ENCODE peak calls at places on chromosomes 12 and 14, in four cellular contexts. D, K, P and H are unnamed samples.

GRCh38 chr12:48686037-48686595 is 4.1 kb upstream of the KANSL2 start:
- DNase-seq in D (no peak), K (no peak), P (no peak), H (no peak)

GRCh38 chr12:69988601-69989194 is 163.7 kb downstream of the MYRFL start:
- DNase-seq in P (no peak), K (no peak), D (no peak), H (no peak)

GRCh38 chr12:48199784-48200198 is 3.3 kb downstream of the OR10AD1 start:
- DNase-seq in D (no peak), K (no peak), P (no peak), H (no peak)

GRCh38 chr12:62319058-62319457 is 58.9 kb downstream of the USP15 start:
- DNase-seq in D (no peak), K (no peak), P (no peak), H (no peak)

GRCh38 chr12:119444462-119445044 is 110.0 kb downstream of the CCDC60 start:
- DNase-seq in K (peak), P (peak), D (peak), H (peak)

GRCh38 chr12:109387425-109388166 is 39.9 kb downstream of the MYO1H start:
- DNase-seq in K (peak), D (peak), P (peak), H (peak)

GRCh38 chr14:24231263-24232120 is 675 bp downstream of the NEDD8 start:
- DNase-seq in D (no peak), K (no peak), P (no peak), H (no peak)

GRCh38 chr12:63882844-63883243 is 38.3 kb downstream of the SRGAP1 start:
- DNase-seq in D (no peak), P (no peak), K (no peak), H (no peak)

GRCh38 chr12:33429468-33429867 is 10.2 kb downstream of the SYT10 start:
- DNase-seq in D (no peak), K (no peak), P (no peak), H (no peak)

DNA sequence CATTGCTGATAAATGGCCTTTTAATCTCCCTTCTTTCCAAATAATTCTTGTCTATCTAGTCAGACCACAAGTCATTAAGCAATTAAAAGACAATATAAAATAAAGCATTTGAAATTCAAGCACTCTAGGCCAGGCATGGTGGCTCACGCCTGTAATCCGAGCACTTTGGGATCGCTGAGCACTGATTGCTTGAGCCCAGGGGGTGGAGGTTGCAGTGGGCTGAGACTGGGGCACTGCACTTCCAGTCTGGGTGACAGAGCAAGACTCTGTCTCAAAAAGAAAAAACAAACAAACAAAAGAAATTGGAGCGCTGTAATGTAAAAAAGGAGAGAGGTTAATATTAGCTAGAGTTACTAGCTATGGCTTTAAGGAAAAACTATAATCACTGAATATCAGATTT is 30.5 kb upstream of the CSRP2 start:
- DNase-seq in P (no peak), D (no peak), K (no peak), H (no peak)
- TF ChIP-seq ZNF274 in P (no peak), D (no peak), K (no peak), H (no peak)

DNA sequence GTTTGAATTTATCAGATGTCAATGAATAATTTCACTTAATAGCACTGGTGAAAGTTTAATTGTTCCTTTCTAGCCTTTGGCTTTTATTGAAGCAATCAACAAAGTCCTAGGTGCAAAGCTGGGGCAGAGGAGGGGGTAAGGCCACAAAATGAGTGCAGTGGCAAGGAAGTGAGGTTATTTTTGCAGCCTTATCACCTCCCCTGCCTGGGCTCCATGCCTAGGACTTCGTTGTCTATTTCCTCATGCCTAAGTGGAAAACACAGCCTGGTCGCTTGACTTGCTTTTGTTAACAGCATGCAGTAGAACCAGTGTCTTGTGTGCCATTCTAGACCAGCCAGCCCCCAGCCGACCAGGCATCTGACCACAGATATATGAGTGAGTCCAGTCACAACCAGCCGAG is 156.6 kb downstream of the GLT1D1 start:
- DNase-seq in K (no peak), D (no peak), P (no peak), H (no peak)
- TF ChIP-seq ZNF274 in K (no peak), D (no peak), P (no peak), H (no peak)

DNA sequence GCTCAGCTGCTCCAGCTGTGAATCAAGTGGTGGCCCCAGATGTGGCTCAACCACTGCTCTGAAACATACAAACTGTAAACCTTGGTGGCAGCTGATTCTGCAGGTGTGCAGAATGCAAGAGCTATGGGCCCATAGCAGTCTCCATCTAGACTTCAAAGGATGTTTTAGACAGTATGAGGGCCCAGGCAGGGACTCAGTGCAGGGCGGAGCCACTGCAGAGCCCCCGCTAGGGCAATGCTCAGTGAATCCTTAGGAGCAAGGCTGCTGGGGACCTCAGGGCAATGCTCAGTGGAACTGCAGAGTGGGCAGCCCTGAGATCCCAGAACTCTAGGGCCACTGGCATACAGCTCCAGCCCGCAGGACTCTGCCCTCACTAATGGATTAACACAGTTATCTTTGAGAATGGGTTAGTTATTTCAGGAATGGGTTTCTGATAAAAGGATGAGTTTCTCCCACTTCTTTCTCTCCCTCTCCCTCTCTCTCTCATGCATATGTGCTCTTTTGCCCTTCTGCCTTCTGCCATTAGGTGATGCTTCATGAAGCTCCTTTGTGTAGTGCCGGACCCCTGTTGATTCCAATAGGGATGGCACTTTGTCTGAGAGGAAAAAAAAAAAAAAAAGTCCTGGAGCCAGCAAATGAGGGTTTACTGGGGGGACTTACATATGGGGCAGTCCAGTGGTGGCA is 48.4 kb upstream of the JDP2 start:
- DNase-seq in K (no peak), P (peak), D (no peak), H (no peak)
- TF ChIP-seq ZNF274 in K (no peak), P (no peak), D (no peak), H (no peak)

GRCh38 chr14:42628591-42628990 is 1021.9 kb downstream of the LRFN5 start:
- DNase-seq in K (no peak), P (no peak), D (no peak), H (no peak)

GRCh38 chr14:42629553-42629952 is 1022.9 kb downstream of the LRFN5 start:
- DNase-seq in K (no peak), P (no peak), D (no peak), H (no peak)

DNA sequence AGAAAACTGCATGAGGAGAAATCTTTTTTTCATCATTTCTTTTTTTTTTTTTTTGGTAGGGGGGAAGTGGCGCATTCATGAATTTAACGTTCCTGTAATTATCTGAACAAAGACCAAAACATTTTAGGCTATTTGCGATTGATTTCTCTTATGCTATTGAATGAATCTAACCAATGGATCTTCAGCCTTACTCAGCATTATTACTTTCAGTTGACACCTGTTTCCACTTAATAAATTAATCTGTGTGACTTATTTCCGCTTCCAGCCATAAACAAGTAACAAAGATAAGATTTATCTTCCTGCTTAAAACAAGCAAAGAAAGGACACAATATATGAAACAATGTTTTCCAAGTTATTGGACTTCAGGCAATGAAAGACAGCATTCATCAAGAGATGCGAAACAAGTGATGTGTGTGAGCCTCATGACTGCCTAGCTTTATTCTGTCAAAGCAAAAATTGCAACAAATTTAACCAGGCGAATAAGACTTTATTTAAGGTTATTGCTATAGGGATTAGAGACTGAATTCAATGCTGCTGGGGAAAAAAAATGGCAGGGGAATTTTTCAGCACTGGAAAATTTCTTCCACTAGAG is 1026.9 kb downstream of the LRFN5 start:
- DNase-seq in D (no peak), P (no peak), K (no peak), H (no peak)
- TF ChIP-seq ZNF274 in D (no peak), P (no peak), K (no peak), H (no peak)

DNA sequence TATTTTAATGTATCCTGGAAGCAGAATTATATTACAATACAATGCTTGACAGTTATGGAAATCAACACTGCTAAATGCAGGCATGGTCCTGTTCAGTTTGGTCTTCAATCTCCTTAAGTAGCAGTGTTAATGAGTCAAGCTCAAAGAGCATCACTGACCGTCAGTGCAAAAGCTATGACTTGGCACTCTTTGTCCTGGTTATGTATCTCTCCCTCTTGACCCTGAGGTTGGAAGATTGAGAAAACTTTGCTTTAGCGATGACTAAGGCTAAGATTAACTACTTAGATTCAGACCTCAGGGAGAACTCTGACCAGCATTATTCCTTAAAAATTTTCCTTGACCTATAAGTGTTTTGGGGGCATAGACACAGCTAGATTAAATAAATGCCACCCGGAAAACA is 10.9 kb downstream of the CLEC7A start:
- DNase-seq in K (no peak), D (no peak), P (no peak), H (no peak)
- TF ChIP-seq ZNF274 in K (no peak), D (no peak), P (no peak), H (no peak)

DNA sequence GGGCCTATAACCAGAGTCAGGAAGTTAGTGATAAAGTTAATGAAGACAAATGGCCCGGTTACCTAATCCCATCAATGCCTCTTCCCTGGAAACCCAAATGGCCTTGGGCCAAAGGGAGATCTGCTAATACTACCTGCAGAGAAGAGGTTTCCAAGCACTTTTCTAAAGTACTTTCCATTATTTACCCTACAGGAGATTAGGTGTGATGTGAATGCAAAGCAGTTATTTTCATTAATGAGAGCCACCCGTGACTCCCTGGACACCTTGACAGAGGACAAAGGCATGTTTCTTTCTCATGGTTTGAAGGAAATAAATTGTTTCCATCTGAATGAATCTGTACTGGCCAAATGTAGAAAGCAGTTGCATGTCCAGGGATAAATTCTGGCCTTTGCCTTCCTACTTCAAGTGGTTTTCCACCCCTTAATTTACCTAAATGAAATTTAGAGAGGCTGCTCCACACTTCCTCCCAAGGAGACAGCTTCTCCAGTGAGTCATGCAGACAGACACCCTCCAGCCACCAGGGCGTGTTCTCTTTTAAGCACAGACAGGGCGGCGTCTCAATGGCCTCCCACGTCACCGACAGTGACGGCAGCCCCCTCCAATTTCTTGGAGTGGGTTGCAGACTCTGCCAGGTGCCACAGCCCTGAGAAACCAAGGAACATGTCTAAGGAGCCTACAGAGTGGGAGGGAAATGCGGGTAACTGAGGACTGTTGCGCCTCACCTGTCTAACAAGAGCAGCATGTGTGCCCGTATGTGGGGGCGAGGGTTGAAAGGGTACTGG is 43.9 kb upstream of the GNPNAT1 start:
- DNase-seq in K (peak), D (no peak), P (peak), H (no peak)
- TF ChIP-seq ZNF274 in K (no peak), D (no peak), P (no peak), H (no peak)

GRCh38 chr14:80456200-80456599 is 244.9 kb upstream of the DIO2 start:
- DNase-seq in P (no peak), D (no peak), K (no peak), H (no peak)

DNA sequence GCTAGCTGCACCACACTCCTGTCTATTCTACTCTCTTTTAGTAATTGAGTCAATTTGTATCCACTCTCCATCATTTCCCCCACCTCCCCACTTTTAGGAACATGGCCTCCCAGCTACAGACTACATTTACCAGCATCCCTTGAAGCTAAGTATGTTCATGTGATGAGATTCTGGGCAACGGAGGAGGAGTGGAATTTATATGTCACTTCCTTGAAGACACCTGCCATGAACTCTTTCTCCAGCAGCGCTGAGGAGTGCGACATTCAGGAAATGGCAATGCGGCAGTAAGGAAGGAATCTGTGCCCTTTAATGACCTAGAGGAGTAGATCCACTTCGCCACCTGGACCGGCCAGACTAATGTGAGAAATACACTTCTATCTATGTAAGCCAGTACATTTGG is 243.7 kb upstream of the DIO2 start:
- DNase-seq in D (no peak), P (no peak), K (no peak), H (no peak)
- TF ChIP-seq ZNF274 in D (no peak), P (no peak), K (no peak), H (no peak)